ENCODE peak calls at places on chromosome 15, in nine cellular contexts. C is adrenal gland, K is H9, X is small intestine, R is ovary, F is testis, S is dorsolateral prefrontal cortex, H is heart left ventricle, E is MM.1S. N is an unnamed sample.

GRCh38 chr15:94677202-94677790 is 445.9 kb downstream of the MCTP2 start:
- DNase-seq in C (no peak), K (no peak), X (no peak), R (no peak), F (no peak), S (no peak), H (no peak), E (no peak), N (no peak)

GRCh38 chr15:91522609-91523332 is 330.7 kb upstream of the SLCO3A1 start:
- DNase-seq in C (no peak), K (no peak), X (peak; percentile 24), R (no peak), F (no peak), S (no peak), H (no peak), E (peak; percentile 26), N (no peak)

GRCh38 chr15:35194296-35194695 is 109.2 kb upstream of the NANOGP8 start:
- DNase-seq in C (no peak), K (no peak), X (no peak), R (no peak), F (no peak), S (no peak), H (no peak), E (no peak), N (peak; percentile 15)

GRCh38 chr15:56817266-56817665 is 84.0 kb upstream of the ZNF280D start:
- DNase-seq in C (no peak), K (no peak), X (no peak), R (no peak), F (no peak), S (no peak), H (no peak), E (no peak), N (no peak)

GRCh38 chr15:57031605-57032004 is 113.2 kb downstream of the TCF12 start:
- DNase-seq in C (no peak), K (no peak), X (no peak), R (peak; percentile 33), F (peak; percentile 71), S (no peak), H (no peak), E (no peak), N (no peak)

GRCh38 chr15:85030301-85031049 is 48.8 kb downstream of the PDE8A start:
- DNase-seq in C (no peak), K (no peak), X (no peak), R (no peak), F (no peak), S (no peak), H (no peak), E (no peak), N (no peak)

GRCh38 chr15:76073554-76073953 is 13.8 kb downstream of the TMEM266 start:
- DNase-seq in C (no peak), K (no peak), X (no peak), R (no peak), F (no peak), S (no peak), H (no peak), E (no peak), N (no peak)

GRCh38 chr15:55909036-55909811 is 84.2 kb downstream of the NEDD4 start:
- DNase-seq in C (no peak), K (no peak), X (no peak), R (no peak), F (no peak), S (no peak), H (no peak), E (no peak), N (no peak)

GRCh38 chr15:100764778-100765457 is 114.7 kb upstream of the ALDH1A3 start:
- DNase-seq in C (no peak), K (no peak), X (no peak), R (no peak), F (no peak), S (peak; percentile 24), H (no peak), E (no peak), N (peak; percentile 97)

GRCh38 chr15:45719490-45719889 is 84.7 kb downstream of the SQOR start:
- DNase-seq in C (peak; percentile 61), K (no peak), X (no peak), R (no peak), F (peak; percentile 54), S (no peak), H (no peak), E (no peak), N (peak; percentile 57)

GRCh38 chr15:69704685-69705084 is 252.1 kb downstream of the RPLP1 start:
- DNase-seq in C (no peak), K (no peak), X (no peak), R (no peak), F (no peak), S (no peak), H (no peak), E (no peak), N (no peak)

GRCh38 chr15:63157891-63158431 is 684 bp upstream of the RPS27L start:
- DNase-seq in C (peak; percentile 81), K (peak; percentile 54), X (peak; percentile 44), R (peak; percentile 52), F (peak; percentile 81), S (no peak), H (no peak), E (peak; percentile 59), N (peak; percentile 77)

GRCh38 chr15:59991919-59992318 is 12.2 kb upstream of the FOXB1 start:
- DNase-seq in C (no peak), K (no peak), X (no peak), R (no peak), F (no peak), S (no peak), H (no peak), E (no peak), N (no peak)

GRCh38 chr15:60507596-60508424 is 28.9 kb upstream of the ICE2 start:
- DNase-seq in C (peak; percentile 75), K (peak; percentile 48), X (peak; percentile 77), R (peak; percentile 20), F (peak; percentile 55), S (no peak), H (no peak), E (peak; percentile 82), N (peak; percentile 52)

GRCh38 chr15:89810837-89811236 is 3.8 kb downstream of the ANPEP start:
- DNase-seq in C (no peak), K (no peak), X (no peak), R (no peak), F (no peak), S (no peak), H (no peak), E (no peak), N (no peak)
- H3K27ac ChIP-seq in C (no peak overlapping the region), K (no peak overlapping the region), X (no peak overlapping the region), R (no peak overlapping the region), F (no peak overlapping the region), S (no peak overlapping the region), H (no peak overlapping the region), E (no peak overlapping the region), N (no peak overlapping the region)

GRCh38 chr15:77742127-77742526 is 109.4 kb upstream of the LINGO1 start:
- DNase-seq in C (no peak), K (no peak), X (no peak), R (no peak), F (no peak), S (no peak), H (no peak), E (no peak), N (no peak)
- H3K27ac ChIP-seq in C (no peak overlapping the region), K (no peak overlapping the region), X (no peak overlapping the region), R (no peak overlapping the region), F (no peak overlapping the region), S (no peak overlapping the region), H (no peak overlapping the region), E (no peak overlapping the region), N (no peak overlapping the region)

DNA sequence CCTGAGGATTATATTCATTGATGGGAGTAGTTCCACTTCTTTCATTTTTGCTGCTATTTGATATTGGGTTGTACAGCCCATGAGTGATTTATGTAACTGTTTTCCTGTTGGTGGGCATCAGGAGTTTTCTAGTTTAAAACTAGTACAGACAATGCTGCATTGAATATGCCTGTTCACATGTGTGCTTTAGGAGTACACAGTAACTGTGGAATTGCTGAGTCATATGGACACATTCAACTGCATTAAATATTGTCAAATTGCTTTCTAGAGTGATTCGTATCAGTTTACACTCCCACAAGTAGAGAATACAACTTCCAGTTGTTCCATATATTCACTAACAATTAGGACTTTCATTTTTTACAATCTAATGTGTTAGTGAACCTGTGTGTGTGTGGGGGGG is 59.8 kb upstream of the THSD4 start:
- DNase-seq in C (no peak), K (no peak), X (no peak), R (no peak), F (no peak), S (no peak), H (no peak), E (no peak), N (no peak)
- H3K27ac ChIP-seq in C (no peak overlapping the region), K (no peak overlapping the region), X (no peak overlapping the region), R (no peak overlapping the region), F (no peak overlapping the region), S (no peak overlapping the region), H (no peak overlapping the region), E (no peak overlapping the region), N (no peak overlapping the region)

GRCh38 chr15:58686286-58686685 is 63.2 kb downstream of the ADAM10 start:
- DNase-seq in C (no peak), K (peak; percentile 58), X (no peak), R (no peak), F (no peak), S (no peak), H (peak; percentile 51), E (no peak), N (no peak)

GRCh38 chr15:58682234-58682633 is 67.3 kb downstream of the ADAM10 start:
- DNase-seq in C (no peak), K (no peak), X (no peak), R (no peak), F (no peak), S (no peak), H (no peak), E (no peak), N (no peak)

GRCh38 chr15:58690703-58691102 is 58.8 kb downstream of the ADAM10 start:
- DNase-seq in C (no peak), K (no peak), X (no peak), R (no peak), F (no peak), S (no peak), H (no peak), E (no peak), N (no peak)

GRCh38 chr15:58684036-58684700 is 65.3 kb downstream of the ADAM10 start:
- DNase-seq in C (no peak), K (no peak), X (peak; percentile 22), R (no peak), F (no peak), S (no peak), H (no peak), E (no peak), N (no peak)

GRCh38 chr15:58684751-58685150 is 64.8 kb downstream of the ADAM10 start:
- DNase-seq in C (no peak), K (no peak), X (no peak), R (no peak), F (no peak), S (no peak), H (no peak), E (no peak), N (no peak)
- H3K27ac ChIP-seq in C (no peak overlapping the region), K (no peak overlapping the region), X (no peak overlapping the region), R (no peak overlapping the region), F (no peak overlapping the region), S (no peak overlapping the region), H (no peak overlapping the region), E (no peak overlapping the region), N (peak overlapping the region; percentile 67)

N was measured in cardiac muscle cell.